ENCODE peak calls at places on chromosomes 4 and X, in six cellular contexts. S, M, Q, I, C and K are unnamed samples.

GRCh38 chr4:156949373-156949814 is 22.2 kb downstream of the PDGFC start:
- DNase-seq in S (no peak), M (no peak), Q (no peak), I (peak; percentile 77), C (no peak), K (peak; percentile 50)

GRCh38 chr4:17561195-17561909 is 15.6 kb upstream of the LAP3 start:
- DNase-seq in S (no peak), M (no peak), Q (no peak), I (no peak), C (no peak), K (peak; percentile 58)

GRCh38 chr4:7190668-7191545 is 1.4 kb upstream of the SORCS2 start:
- DNase-seq in S (peak; percentile 10), M (no peak), Q (no peak), I (no peak), C (no peak), K (no peak)

GRCh38 chr4:48044298-48044697 is 27.7 kb downstream of the NIPAL1 start:
- DNase-seq in S (no peak), M (no peak), Q (no peak), I (no peak), C (no peak), K (no peak)

GRCh38 chr4:186137193-186137792 is 32.8 kb downstream of the FAM149A start:
- DNase-seq in S (no peak), M (no peak), Q (no peak), I (peak; percentile 25), C (no peak), K (peak; percentile 24)

GRCh38 chr4:103008875-103009729 is 10.4 kb downstream of the SLC9B1 start:
- DNase-seq in S (no peak), M (peak; percentile 41), Q (peak; percentile 60), I (peak; percentile 80), C (no peak), K (peak; percentile 59)

GRCh38 chr4:157819693-157820464 is 352.9 kb downstream of the GASK1B start:
- DNase-seq in S (peak; percentile 35), M (no peak), Q (no peak), I (no peak), C (no peak), K (no peak)

GRCh38 chr4:146335763-146336412 is 121.5 kb downstream of the REELD1 start:
- DNase-seq in S (no peak), M (no peak), Q (no peak), I (no peak), C (no peak), K (peak; percentile 59)

GRCh38 chrX:132956421-132957210 is 1.8 kb downstream of the HS6ST2 start:
- DNase-seq in S (no peak), M (peak; percentile 14), Q (peak; percentile 39), I (no peak), C (no peak), K (no peak)

GRCh38 chr4:47698837-47699236 is 139.0 kb downstream of the CORIN start:
- DNase-seq in S (no peak), M (no peak), Q (no peak), I (no peak), C (no peak), K (no peak)

GRCh38 chrX:136259543-136259942 is 8.3 kb upstream of the MAP7D3 start:
- DNase-seq in S (no peak), M (no peak), Q (no peak), I (peak; percentile 73), C (no peak), K (peak; percentile 21)

GRCh38 chr4:113016377-113016776 is 33.1 kb upstream of the ANK2 start:
- DNase-seq in S (no peak), M (no peak), Q (no peak), I (no peak), C (no peak), K (no peak)

GRCh38 chrX:100609591-100609990 is 24.9 kb downstream of the TNMD start:
- DNase-seq in S (no peak), M (peak; percentile 29), Q (no peak), I (no peak), C (no peak), K (peak; percentile 1)

GRCh38 chr4:119498520-119498919 is 130.1 kb downstream of the PDE5A start:
- DNase-seq in S (no peak), M (no peak), Q (no peak), I (peak; percentile 78), C (no peak), K (no peak)

GRCh38 chr4:4923208-4923607 is 63.7 kb downstream of the MSX1 start:
- DNase-seq in S (no peak), M (no peak), Q (no peak), I (no peak), C (no peak), K (no peak)

GRCh38 chrX:104318330-104319009 is 63.7 kb upstream of the ESX1 start:
- DNase-seq in S (no peak), M (peak; percentile 7), Q (peak; percentile 31), I (peak; percentile 32), C (no peak), K (no peak)

GRCh38 chr4:8198206-8198905 is 734 bp upstream of the SH3TC1 start:
- DNase-seq in S (peak; percentile 81), M (no peak), Q (no peak), I (no peak), C (no peak), K (no peak)

GRCh38 chr4:6324999-6325790 is 55.5 kb downstream of the WFS1 start:
- DNase-seq in S (peak; percentile 77), M (no peak), Q (peak; percentile 50), I (peak; percentile 27), C (no peak), K (no peak)

GRCh38 chrX:130906776-130907175 is 3.8 kb upstream of the ENOX2 start:
- DNase-seq in S (no peak), M (no peak), Q (no peak), I (no peak), C (no peak), K (no peak)

GRCh38 chr4:174213734-174214101 is 69.7 kb downstream of the FBXO8 start:
- DNase-seq in S (no peak), M (no peak), Q (peak; percentile 39), I (no peak), C (no peak), K (no peak)

GRCh38 chrX:16445166-16445752 is 204.7 kb upstream of the S100G start:
- DNase-seq in S (no peak), M (peak; percentile 44), Q (peak; percentile 70), I (peak; percentile 37), C (no peak), K (peak; percentile 1)

GRCh38 chr4:104879854-104880253 is 266.8 kb upstream of the TET2 start:
- DNase-seq in S (no peak), M (no peak), Q (no peak), I (no peak), C (no peak), K (no peak)

GRCh38 chr4:79297029-79297428 is 28.8 kb downstream of the NAA11 start:
- DNase-seq in S (no peak), M (no peak), Q (no peak), I (no peak), C (no peak), K (no peak)

GRCh38 chrX:40094041-40094899 is 3.5 kb downstream of the BCOR start:
- DNase-seq in S (peak; percentile 62), M (no peak), Q (peak; percentile 89), I (peak; percentile 81), C (no peak), K (peak; percentile 55)

GRCh38 chr4:140326395-140326993 is 47.0 kb upstream of the SCOC start:
- DNase-seq in S (no peak), M (peak; percentile 66), Q (peak; percentile 56), I (peak; percentile 60), C (no peak), K (peak; percentile 45)

GRCh38 chr4:39514888-39515401 is 12.3 kb downstream of the UGDH start:
- DNase-seq in S (peak; percentile 65), M (no peak), Q (no peak), I (peak; percentile 87), C (no peak), K (peak; percentile 48)

GRCh38 chr4:86036729-86037128 is 323.1 kb downstream of the MAPK10 start:
- DNase-seq in S (no peak), M (no peak), Q (no peak), I (peak; percentile 41), C (no peak), K (peak; percentile 42)

GRCh38 chr4:169460081-169460480 is 152.3 kb downstream of the NEK1 start:
- DNase-seq in S (no peak), M (no peak), Q (no peak), I (no peak), C (no peak), K (no peak)

GRCh38 chr4:106996490-106996889 is 39.6 kb downstream of the DKK2 start:
- DNase-seq in S (no peak), M (no peak), Q (no peak), I (no peak), C (no peak), K (no peak)

GRCh38 chr4:154779362-154779947 is 1.6 kb upstream of the RBM46 start:
- DNase-seq in S (no peak), M (peak; percentile 52), Q (peak; percentile 41), I (peak; percentile 44), C (no peak), K (peak; percentile 28)

GRCh38 chr4:185221912-185222311 is 12.5 kb downstream of the SNX25 start:
- DNase-seq in S (no peak), M (no peak), Q (no peak), I (no peak), C (no peak), K (no peak)

GRCh38 chrX:51484616-51485015 is 11.8 kb downstream of the NUDT11 start:
- DNase-seq in S (no peak), M (no peak), Q (peak; percentile 18), I (no peak), C (no peak), K (no peak)

GRCh38 chr4:54073481-54073880 is 9.1 kb upstream of the CHIC2 start:
- DNase-seq in S (no peak), M (no peak), Q (no peak), I (peak; percentile 38), C (no peak), K (peak; percentile 54)

GRCh38 chr4:88697588-88698329 is at the start of gene NAP1L5:
- DNase-seq in S (peak; percentile 75), M (peak; percentile 56), Q (peak; percentile 50), I (peak; percentile 88), C (peak; percentile 44), K (peak; percentile 76)

GRCh38 chr4:80540785-80541469 is 205.4 kb downstream of the CFAP299 start:
- DNase-seq in S (no peak), M (no peak), Q (no peak), I (peak; percentile 39), C (no peak), K (peak; percentile 31)

GRCh38 chr4:145887241-145887964 is 51.2 kb downstream of the ZNF827 start:
- DNase-seq in S (no peak), M (no peak), Q (no peak), I (peak; percentile 74), C (no peak), K (peak; percentile 80)

GRCh38 chrX:50097121-50097520 is 103.7 kb downstream of the AKAP4 start:
- DNase-seq in S (no peak), M (no peak), Q (no peak), I (no peak), C (no peak), K (peak; percentile 0)